ENCODE peak calls at places on chromosomes 11 and 22, in nine cellular contexts. R is K562, T is stomach, Q is body of pancreas, N is endothelial cell of umbilical vein, E is Peyer's patch, F is NB4, Y is ovary, L is IMR-90. H is an unnamed sample.

GRCh38 chr11:132715041-132715440 is 817.3 kb downstream of the OPCML start:
- DNase-seq in R (no peak), L (peak), N (no peak), Y (no peak), F (no peak), E (no peak), Q (no peak), T (no peak), H (no peak)

GRCh38 chr11:37110383-37110782 is 512.3 kb upstream of the RAG2 start:
- DNase-seq in L (no peak), F (no peak), T (no peak), N (no peak), Y (no peak), E (no peak), R (no peak), Q (no peak), H (no peak)

GRCh38 chr11:3996651-3997050 is 97.9 kb upstream of the RRM1 start:
- DNase-seq in Y (no peak), L (no peak), N (no peak), Q (no peak), T (no peak), E (no peak), R (no peak), F (no peak), H (no peak)

GRCh38 chr22:22710719-22711531 is 66.5 kb downstream of the GGTLC2 start:
- DNase-seq in T (peak), R (peak), Y (peak), Q (peak), L (peak), N (peak), F (peak), E (peak), H (peak)

GRCh38 chr11:73528420-73528819 is 69.5 kb downstream of the FAM168A start:
- DNase-seq in Q (no peak), R (no peak), L (no peak), N (peak), T (no peak), F (no peak), Y (no peak), E (no peak), H (no peak)

GRCh38 chr11:2310073-2310785 is 8.4 kb downstream of the TSPAN32 start:
- DNase-seq in N (no peak), L (no peak), T (no peak), R (no peak), Y (no peak), Q (no peak), E (no peak), F (peak), H (no peak)

GRCh38 chr22:25722223-25723015 is 19.6 kb upstream of the MYO18B start:
- DNase-seq in Y (no peak), R (no peak), E (no peak), T (no peak), F (peak), N (no peak), Q (no peak), L (no peak), H (no peak)

GRCh38 chr11:64675417-64676252 is 47.4 kb downstream of the NRXN2 start:
- DNase-seq in Y (no peak), Q (peak), L (peak), R (no peak), E (no peak), N (no peak), F (peak), T (no peak), H (peak)

GRCh38 chr11:44388828-44389645 is 79.1 kb upstream of the ALX4 start:
- DNase-seq in L (no peak), F (no peak), T (no peak), Y (no peak), Q (no peak), R (no peak), N (no peak), E (no peak), H (no peak)

GRCh38 chr11:44046202-44046601 is 1.6 kb upstream of the ACCSL start:
- DNase-seq in L (no peak), E (no peak), R (no peak), F (no peak), Y (no peak), Q (no peak), T (no peak), N (no peak), H (no peak)

GRCh38 chr11:61349189-61349751 is 12.4 kb downstream of the CYB561A3 start:
- DNase-seq in F (no peak), T (no peak), L (no peak), Q (no peak), Y (no peak), R (no peak), E (no peak), N (no peak), H (no peak)

GRCh38 chr22:45007247-45007945 is 2.4 kb downstream of the PHF21B start:
- DNase-seq in R (peak), N (no peak), Q (no peak), T (no peak), L (peak), Y (peak), F (peak), E (no peak), H (no peak)

GRCh38 chr11:130555251-130555841 is 106.9 kb downstream of the ADAMTS15 start:
- DNase-seq in R (no peak), F (no peak), L (no peak), T (peak), E (no peak), N (no peak), Q (peak), Y (no peak), H (no peak)

GRCh38 chr11:102438311-102439062 is 14.1 kb downstream of the TMEM123 start:
- DNase-seq in Q (no peak), R (no peak), F (no peak), L (no peak), E (peak), T (peak), Y (peak), N (no peak), H (no peak)

GRCh38 chr11:47846998-47847397 is 1.2 kb downstream of the NUP160 start:
- DNase-seq in N (no peak), E (no peak), Q (no peak), L (no peak), Y (no peak), F (no peak), R (no peak), T (no peak), H (no peak)

GRCh38 chr11:47848636-47849155 is 546 bp upstream of the NUP160 start:
- DNase-seq in Y (no peak), N (no peak), Q (no peak), E (no peak), R (no peak), L (no peak), F (no peak), T (no peak), H (no peak)

GRCh38 chr11:47847537-47847891 is 636 bp downstream of the NUP160 start:
- DNase-seq in R (no peak), Y (no peak), E (no peak), Q (no peak), T (no peak), N (no peak), F (no peak), L (no peak), H (no peak)

GRCh38 chr11:47850337-47850736 is 2.2 kb upstream of the NUP160 start:
- DNase-seq in F (peak), E (no peak), R (no peak), T (no peak), Q (no peak), Y (no peak), N (no peak), L (no peak), H (no peak)

DNA sequence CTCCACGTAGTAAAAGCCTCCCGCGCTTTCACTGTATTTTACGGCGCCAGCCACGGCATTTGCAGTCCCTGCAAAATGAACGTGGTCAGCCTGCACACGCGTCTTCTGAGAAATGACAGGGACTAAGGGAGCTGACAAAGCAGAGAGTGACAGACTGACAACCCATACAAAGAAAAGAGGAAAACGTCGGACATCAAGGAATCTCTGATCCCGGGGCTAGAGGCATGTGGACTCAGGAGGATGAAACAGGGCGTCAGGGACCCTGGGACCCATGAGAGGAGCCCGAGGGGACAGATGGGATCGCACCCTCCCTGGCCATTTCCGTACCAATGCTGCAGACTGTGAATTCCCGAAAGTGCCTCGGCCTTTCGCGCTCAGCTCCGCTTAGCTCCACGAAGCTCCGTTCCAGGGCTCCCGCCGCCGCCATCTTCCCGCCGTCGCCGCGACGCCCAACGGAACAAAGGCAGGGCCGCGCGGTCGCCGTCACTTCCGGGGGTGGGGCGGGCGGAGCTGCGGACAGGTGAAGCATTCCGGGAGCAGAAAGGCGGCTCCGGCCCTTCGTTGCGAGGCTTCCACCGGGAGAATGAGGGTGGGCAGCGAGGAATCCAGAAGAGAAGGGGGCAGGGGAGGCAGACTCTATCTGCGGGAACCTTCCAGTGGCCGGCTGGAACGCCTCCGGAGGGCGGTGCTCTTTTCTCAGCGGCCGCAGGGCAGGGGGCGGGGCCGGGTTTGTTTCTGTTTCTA is at the start of gene NUP160:
- DNase-seq in E (peak), L (peak), Q (peak), F (peak), N (peak), Y (peak), T (peak), R (peak), H (peak)
- TF ChIP-seq POLR2A in E (peak), L (peak), Q (peak), F (peak), N (peak), Y (peak), T (peak), R (peak), H (peak)

GRCh38 chr11:56843816-56844215 is 95.3 kb upstream of the OR9G4 start:
- DNase-seq in E (no peak), N (no peak), L (no peak), Q (no peak), Y (no peak), R (no peak), T (no peak), F (no peak), H (no peak)

GRCh38 chr11:56846631-56847400 is 98.3 kb upstream of the OR9G4 start:
- DNase-seq in Q (no peak), N (no peak), L (no peak), E (no peak), F (no peak), T (no peak), R (no peak), Y (no peak), H (no peak)

GRCh38 chr11:56848105-56848809 is 99.8 kb upstream of the OR9G4 start:
- DNase-seq in R (no peak), E (no peak), T (no peak), L (no peak), Q (no peak), Y (no peak), F (no peak), N (no peak), H (no peak)

GRCh38 chr11:56842829-56843794 is 94.6 kb upstream of the OR9G4 start:
- DNase-seq in N (no peak), T (no peak), L (no peak), E (no peak), F (no peak), R (no peak), Y (no peak), Q (no peak), H (no peak)

DNA sequence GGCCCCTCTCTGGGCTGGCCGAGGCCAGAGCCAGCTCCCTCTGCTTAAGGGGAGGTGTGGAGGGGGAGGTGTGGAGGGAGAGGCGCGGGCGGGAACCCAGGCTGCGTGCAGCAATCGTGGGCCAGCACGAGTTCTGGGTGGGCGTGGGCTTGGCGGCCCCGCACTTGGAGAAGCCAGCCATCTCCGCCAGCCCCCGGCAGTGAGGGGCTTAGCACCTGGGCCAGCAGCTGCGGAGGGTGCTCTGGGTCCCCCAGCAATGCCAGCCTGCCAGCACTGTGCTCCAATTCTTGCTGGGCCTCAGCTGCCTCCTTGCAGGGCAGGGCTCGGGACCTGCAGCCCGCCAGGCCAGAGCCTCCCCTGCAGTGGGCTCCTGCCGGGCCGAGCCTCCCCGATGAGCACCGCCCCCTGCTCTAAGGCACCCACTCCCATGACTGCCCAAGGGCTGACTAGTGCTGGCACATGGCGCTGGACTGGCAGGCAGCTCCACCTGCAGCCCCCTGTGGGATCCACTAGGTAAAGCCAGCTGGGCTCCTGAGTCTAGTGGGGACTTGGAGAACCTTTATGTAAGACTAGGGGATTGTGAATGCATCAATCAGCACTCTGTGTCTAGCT is 96.7 kb upstream of the OR9G4 start:
- DNase-seq in L (no peak), Y (no peak), N (no peak), R (no peak), E (no peak), Q (no peak), T (no peak), F (no peak), H (no peak)
- TF ChIP-seq POLR2A in L (no peak), Y (no peak), N (no peak), R (no peak), E (no peak), Q (no peak), T (no peak), F (no peak), H (no peak)

DNA sequence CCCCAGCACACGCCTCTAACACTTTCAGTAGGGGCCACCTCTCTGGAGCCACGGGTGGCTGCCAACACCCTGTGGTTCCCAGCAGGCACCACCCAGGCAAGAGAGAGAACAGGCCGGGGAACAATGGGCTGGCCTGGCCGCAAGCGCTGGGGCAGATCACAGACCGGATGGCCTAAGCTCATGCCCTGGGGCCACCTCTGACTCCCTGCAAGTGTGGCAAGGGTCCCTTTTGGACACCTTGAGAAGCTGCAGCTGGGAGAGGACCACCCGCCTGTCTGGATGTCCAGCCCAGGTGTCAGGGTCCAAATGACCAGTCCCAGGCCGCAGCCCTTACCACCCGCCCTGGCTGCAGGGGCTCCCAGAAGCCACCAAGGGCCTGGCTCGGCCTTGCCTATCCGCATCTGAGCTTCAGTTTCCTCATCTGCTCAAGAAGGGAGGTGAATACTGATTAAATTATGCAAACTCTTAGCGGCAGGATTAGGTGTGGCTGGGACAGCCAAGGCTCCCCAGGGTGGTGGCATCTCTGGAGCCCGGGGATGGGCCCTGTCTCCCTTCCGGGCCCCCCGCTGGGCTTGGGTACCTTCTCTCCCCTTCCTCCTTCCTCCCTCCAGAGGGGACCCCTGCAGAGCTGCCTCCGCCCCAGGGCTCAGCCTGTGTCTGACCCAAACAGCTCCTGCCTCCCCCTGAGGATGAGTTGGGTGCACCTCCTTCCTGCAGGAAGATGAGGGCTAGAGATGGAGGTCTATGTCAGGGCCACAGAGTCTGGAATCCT is 785 bp upstream of the SUSD2 start:
- DNase-seq in R (no peak), Q (no peak), F (no peak), T (no peak), E (no peak), N (no peak), L (no peak), Y (no peak), H (no peak)
- TF ChIP-seq POLR2A in R (no peak), Q (no peak), F (no peak), T (no peak), E (no peak), N (no peak), L (no peak), Y (no peak), H (no peak)

DNA sequence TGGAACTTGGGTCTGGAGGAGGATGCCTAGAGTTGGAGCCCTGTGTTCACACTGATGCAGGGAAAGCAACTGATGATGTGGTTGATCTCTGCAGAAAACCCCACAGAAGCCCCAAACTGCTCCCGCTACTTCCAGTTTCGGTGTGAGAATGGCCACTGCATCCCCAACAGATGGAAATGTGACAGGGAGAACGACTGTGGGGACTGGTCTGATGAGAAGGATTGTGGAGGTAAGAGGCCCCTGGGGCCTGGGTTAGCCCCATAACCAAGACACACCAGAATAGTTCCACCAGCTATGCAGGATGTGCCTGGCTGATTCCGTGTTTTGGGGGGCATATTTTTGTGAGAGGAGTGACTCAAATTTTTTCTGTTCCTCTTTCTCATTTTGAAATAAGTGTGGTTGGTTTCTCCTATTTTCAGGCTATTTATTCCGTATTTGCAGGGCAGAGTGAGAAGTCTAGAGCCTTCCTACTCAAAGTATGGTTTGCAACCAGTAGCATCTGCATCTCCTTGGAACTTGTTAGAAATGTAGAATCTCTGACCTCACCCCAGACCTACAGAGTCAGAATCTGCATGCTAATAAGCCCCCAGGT is 137.3 kb upstream of the SORL1-AS1 start:
- DNase-seq in T (no peak), Y (no peak), E (peak), Q (no peak), N (no peak), F (peak), L (no peak), R (no peak), H (no peak)
- TF ChIP-seq POLR2A in T (no peak), Y (no peak), E (no peak), Q (no peak), N (no peak), F (no peak), L (no peak), R (no peak), H (no peak)

DNA sequence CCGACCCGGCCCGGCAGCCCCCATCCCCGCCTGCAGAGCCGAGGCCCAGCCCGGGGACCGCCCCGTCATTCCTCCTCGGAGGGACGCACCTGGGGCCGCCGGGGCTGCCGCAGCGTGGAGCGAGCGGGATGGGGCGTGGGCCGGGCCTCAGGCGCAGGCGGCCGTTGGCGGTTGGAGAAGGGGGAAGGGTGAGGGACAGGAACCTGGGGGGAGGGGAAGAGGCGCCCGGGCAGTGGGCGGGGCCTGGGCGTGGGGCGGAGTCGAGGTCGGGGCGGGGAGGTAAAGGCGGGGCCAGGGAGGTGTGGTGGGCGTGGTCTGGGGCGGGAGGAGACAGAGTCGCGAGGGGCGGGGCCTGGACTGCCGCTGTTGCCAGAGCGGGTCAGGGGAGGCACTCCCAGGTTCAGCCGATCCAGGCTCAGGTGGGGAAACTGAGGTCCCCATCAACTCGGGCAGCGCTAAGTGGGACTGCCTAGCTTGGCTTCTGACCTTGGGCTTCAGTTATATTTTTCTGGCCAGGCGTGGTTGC is at the start of gene TESMIN:
- DNase-seq in L (peak), F (peak), E (peak), N (peak), R (peak), Q (peak), T (peak), Y (peak), H (peak)
- TF ChIP-seq POLR2A in L (no peak), F (peak), E (no peak), N (no peak), R (peak), Q (peak), T (no peak), Y (no peak), H (peak)

H was measured in H54.